ENCODE peak calls at places on chromosomes 4 and X, in five cellular contexts. O is cardiac fibroblast; S is mesendoderm; G is activated T-cell treated with anti-CD3 and anti-CD28 coated beads, Interleukin-2, amount 50 U/mL, for 72 hours; U is glomerular endothelial cell. E is an unnamed sample.

GRCh38 chr4:3330682-3331081 is 37.9 kb downstream of the RGS12 start:
- DNase-seq in O (no peak), S (no peak), G (no peak), U (no peak), E (no peak)

GRCh38 chrX:68947882-68948605 is 119.2 kb downstream of the EFNB1 start:
- DNase-seq in O (no peak), S (no peak), G (no peak), U (no peak), E (peak; percentile 5)

GRCh38 chrX:101550362-101550761 is at the start of gene ARMCX1:
- DNase-seq in O (peak; percentile 88), S (peak; percentile 65), G (peak; percentile 15), U (peak; percentile 31), E (no peak)

GRCh38 chrX:107677909-107678308 is 49.6 kb downstream of the PRPS1 start:
- DNase-seq in O (peak; percentile 57), S (no peak), G (no peak), U (no peak), E (no peak)

GRCh38 chr4:3648195-3648594 is 116.0 kb upstream of the LRPAP1 start:
- DNase-seq in O (no peak), S (no peak), G (no peak), U (no peak), E (no peak)

GRCh38 chrX:9163153-9163790 is 129.3 kb upstream of the FAM9B start:
- DNase-seq in O (no peak), S (no peak), G (no peak), U (no peak), E (no peak)

GRCh38 chr4:48375651-48376291 is 34.4 kb downstream of the SLAIN2 start:
- DNase-seq in O (peak; percentile 76), S (no peak), G (no peak), U (peak; percentile 14), E (no peak)

GRCh38 chr4:176671532-176671931 is 121.2 kb downstream of the VEGFC start:
- DNase-seq in O (peak; percentile 90), S (no peak), G (no peak), U (no peak), E (no peak)

GRCh38 chr4:154422152-154422551 is 69.4 kb downstream of the DCHS2 start:
- DNase-seq in O (no peak), S (no peak), G (no peak), U (no peak), E (no peak)

GRCh38 chr4:153785830-153786721 is 2.8 kb downstream of the SFRP2 start:
- DNase-seq in O (peak; percentile 52), S (peak; percentile 67), G (no peak), U (no peak), E (peak; percentile 44)

GRCh38 chrX:15350329-15350996 is 15.1 kb upstream of the PIGA start:
- DNase-seq in O (no peak), S (peak; percentile 51), G (no peak), U (no peak), E (no peak)

GRCh38 chrX:69153060-69153730 is 12.1 kb downstream of the PJA1 start:
- DNase-seq in O (peak; percentile 77), S (peak; percentile 93), G (no peak), U (no peak), E (no peak)

GRCh38 chr4:33184684-33185083 is 2464.5 kb downstream of the PCDH7 start:
- DNase-seq in O (no peak), S (no peak), G (no peak), U (no peak), E (no peak)